ENCODE peak calls at places on chromosomes 13 and 19, in four cellular contexts. A is SK-N-SH, M is K562, N is HepG2. I is an unnamed sample.

GRCh38 chr19:41530761-41531301 is 45.1 kb upstream of the CEACAM21 start:
- DNase-seq in A (no peak), M (no peak), N (no peak), I (no peak)

GRCh38 chr19:534088-534487 is 2.5 kb downstream of the CDC34 start:
- DNase-seq in A (no peak), M (peak; percentile 11), N (no peak), I (no peak)

GRCh38 chr13:77448689-77449088 is 86.8 kb upstream of the SCEL start:
- DNase-seq in A (no peak), M (no peak), N (no peak), I (peak; percentile 11)

GRCh38 chr19:54439174-54439851 is 9.7 kb upstream of the LENG8 start:
- DNase-seq in A (peak; percentile 63), M (no peak), N (peak; percentile 56), I (peak; percentile 79)

GRCh38 chr19:4583961-4584669 is 24.6 kb upstream of the SEMA6B start:
- DNase-seq in A (peak; percentile 87), M (peak; percentile 74), N (peak; percentile 97), I (peak; percentile 72)

GRCh38 chr19:50244695-50245094 is 41.3 kb downstream of the MYH14 start:
- DNase-seq in A (no peak), M (no peak), N (no peak), I (peak; percentile 41)

GRCh38 chr19:29554149-29554548 is 28.4 kb downstream of the VSTM2B start:
- DNase-seq in A (no peak), M (no peak), N (no peak), I (no peak)

GRCh38 chr19:47158879-47159509 is 28.4 kb downstream of the SAE1 start:
- DNase-seq in A (no peak), M (no peak), N (no peak), I (no peak)

GRCh38 chr19:2488405-2488941 is 12.5 kb downstream of the GADD45B start:
- DNase-seq in A (no peak), M (no peak), N (no peak), I (no peak)

GRCh38 chr13:110445722-110446569 is 115.6 kb downstream of the RAB20 start:
- DNase-seq in A (no peak), M (no peak), N (no peak), I (no peak)

GRCh38 chr13:63438951-63439350 is 2023.3 kb upstream of the PCDH20 start:
- DNase-seq in A (no peak), M (no peak), N (no peak), I (no peak)

DNA sequence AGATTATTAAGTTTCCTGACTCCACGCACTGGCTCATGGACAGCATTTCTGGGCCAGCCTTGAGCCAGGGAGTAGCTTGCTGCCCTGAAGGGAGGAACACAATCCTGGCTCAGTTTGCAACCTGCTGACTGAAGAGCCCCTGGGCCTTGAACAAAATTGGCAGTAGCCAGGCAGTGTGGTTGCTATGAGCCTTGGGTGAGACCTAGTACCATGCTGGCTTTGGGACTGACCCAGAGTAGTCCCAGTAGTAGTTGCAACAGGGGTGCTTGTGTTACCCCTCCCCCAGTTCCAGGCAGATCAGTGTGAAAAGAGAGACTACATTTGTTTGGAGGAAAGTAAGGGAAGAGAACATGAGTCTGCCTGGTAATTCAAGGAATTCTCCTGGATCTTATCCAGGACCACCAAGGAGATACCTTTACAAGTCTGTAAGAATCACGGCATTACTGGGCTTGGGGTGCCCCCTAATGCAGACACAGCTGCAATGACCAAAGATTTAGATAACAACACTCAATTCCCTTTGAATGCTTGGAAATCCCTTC is 22.0 kb downstream of the ITGBL1 start:
- DNase-seq in A (no peak), M (no peak), N (no peak), I (peak; percentile 73)
- TF ChIP-seq CTCF in A (peak; percentile 69), M (no peak), N (peak; percentile 40), I (no peak)

GRCh38 chr19:32576790-32577189 is 4.2 kb upstream of the PDCD5 start:
- DNase-seq in A (no peak), M (no peak), N (no peak), I (no peak)

GRCh38 chr19:32580353-32580900 is 563 bp upstream of the PDCD5 start:
- DNase-seq in A (peak; percentile 34), M (no peak), N (no peak), I (peak; percentile 22)

GRCh38 chr19:32580901-32581703 is at the start of gene PDCD5:
- DNase-seq in A (peak; percentile 99), M (peak; percentile 95), N (peak; percentile 84), I (peak; percentile 92)

DNA sequence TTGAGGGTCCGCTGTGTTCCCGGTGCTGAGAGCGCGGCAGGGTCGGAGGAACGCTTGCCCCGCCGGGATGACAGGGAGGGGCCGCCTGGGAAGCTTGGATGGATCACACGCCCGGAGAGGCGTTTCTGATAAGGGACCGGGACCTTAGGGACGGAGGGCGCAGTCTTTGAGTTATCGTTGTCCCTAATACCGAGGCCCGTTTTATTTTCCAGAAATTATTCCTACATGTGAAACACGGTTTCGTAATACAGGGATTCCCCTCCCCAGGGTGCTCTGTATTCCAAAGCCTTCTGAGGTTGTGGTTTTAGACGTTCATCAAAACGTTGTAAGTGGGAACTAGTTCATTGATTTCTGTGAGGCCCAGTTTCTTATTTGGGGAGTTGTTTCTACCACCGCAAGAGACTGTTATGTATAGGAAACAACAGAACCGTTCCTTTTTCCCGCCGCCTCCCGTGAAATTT is 744 bp downstream of the PDCD5 start:
- DNase-seq in A (peak; percentile 55), M (peak; percentile 42), N (no peak), I (peak; percentile 21)
- TF ChIP-seq FOXJ3 in A (no peak), M (no peak), N (no peak), I (no peak)

GRCh38 chr19:11145147-11145924 is 10.2 kb downstream of the SPC24 start:
- DNase-seq in A (no peak), M (no peak), N (no peak), I (no peak)

GRCh38 chr19:11140896-11141295 is 14.7 kb downstream of the SPC24 start:
- DNase-seq in A (no peak), M (no peak), N (no peak), I (no peak)

GRCh38 chr19:11138659-11139526 is 16.7 kb downstream of the SPC24 start:
- DNase-seq in A (peak; percentile 61), M (peak; percentile 30), N (peak; percentile 54), I (peak; percentile 44)

GRCh38 chr19:11142528-11143171 is 12.9 kb downstream of the SPC24 start:
- DNase-seq in A (peak; percentile 89), M (peak; percentile 88), N (peak; percentile 90), I (peak; percentile 40)

DNA sequence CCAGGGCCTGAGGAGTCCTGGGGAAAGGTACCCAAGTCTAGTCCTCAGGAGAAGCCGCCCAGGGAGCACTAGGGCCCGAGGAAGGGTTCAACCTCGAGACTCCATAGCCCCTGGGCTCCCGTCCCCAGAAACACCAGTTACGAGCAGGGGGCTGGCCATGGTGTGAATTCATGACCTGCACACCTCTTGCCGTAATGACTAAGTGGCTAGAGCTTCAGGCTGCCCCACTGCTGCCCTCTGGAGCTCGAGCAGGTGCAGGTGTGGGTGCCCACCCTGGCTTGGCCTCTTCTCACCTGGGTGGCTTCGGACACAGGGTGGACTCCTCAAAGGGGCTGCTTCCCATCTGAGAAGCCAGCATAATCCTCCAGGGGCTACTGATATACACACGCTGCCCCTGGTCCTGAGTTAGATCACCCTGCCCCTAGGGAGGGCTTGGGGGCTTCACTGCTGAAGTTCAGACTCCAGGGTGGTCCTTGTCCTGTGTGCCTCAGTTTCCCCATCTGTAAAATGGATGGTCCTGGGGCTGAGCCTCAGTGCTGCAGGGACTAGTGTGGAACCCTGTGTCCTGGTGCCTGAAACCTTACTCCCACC is 13.6 kb downstream of the SPC24 start:
- DNase-seq in A (no peak), M (no peak), N (peak; percentile 35), I (no peak)
- TF ChIP-seq CTCF in A (peak; percentile 20), M (no peak), N (peak; percentile 67), I (no peak)

DNA sequence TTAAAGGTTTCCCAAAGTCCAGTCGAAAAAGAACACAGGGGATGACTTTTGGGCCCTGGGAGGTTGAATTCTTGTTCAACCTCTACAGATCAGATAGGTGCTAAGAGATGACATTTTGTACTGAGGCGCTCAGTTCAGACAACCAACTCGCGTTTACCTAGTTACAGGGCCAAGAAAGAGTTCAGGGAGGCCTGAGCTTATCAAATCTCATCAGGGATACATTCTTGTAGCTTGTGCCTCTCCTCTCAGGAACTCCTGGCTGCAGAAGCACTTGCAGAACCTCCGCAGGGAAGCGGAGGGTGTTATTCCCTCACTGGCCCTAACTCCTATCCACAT is 825 bp downstream of the ZNF776 start:
- DNase-seq in A (no peak), M (no peak), N (no peak), I (no peak)
- TF ChIP-seq FOXJ3 in A (no peak), M (no peak), N (no peak), I (no peak)

DNA sequence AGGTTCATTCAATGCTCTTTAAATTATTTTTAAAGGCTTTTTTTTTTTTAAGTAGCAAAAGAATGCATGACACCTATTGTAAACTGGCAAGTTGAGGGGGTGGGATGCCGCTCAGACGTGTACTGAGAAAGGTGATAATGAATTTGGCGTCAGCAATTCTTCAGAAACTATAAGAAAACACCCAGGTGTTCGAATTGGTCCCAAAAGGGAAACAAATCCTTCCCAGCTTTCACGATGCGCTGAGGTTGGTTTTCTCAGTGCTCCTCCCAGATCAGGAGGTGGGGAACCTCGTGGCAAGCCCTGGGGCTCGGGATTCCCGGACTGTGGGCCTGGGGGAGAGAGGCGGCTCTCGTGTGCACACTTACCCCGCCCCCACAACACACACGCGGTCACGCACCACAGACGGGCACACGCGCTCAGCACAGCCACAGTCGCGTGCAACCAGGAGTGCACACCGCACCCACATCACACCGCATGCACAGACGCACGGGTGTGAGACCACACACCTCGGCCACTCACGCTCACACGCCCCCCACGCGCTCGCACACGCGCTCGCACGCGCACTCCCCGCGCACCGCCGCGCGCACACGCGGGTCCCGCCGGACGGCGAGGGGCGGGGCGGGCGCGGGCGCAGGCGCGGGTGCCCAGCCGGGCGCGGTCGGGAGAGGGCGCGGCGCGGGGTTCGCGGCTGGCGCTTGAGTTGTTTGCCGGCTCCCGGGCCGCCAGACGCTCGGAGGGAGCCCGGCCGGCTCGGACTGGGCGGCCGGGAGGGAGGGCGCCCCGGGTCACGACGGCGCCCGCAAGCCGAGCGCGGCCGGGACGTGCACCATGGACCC is at the start of gene FAM124A:
- DNase-seq in A (peak; percentile 89), M (peak; percentile 67), N (no peak), I (peak; percentile 61)
- TF ChIP-seq CTCF in A (no peak), M (no peak), N (no peak), I (no peak)

DNA sequence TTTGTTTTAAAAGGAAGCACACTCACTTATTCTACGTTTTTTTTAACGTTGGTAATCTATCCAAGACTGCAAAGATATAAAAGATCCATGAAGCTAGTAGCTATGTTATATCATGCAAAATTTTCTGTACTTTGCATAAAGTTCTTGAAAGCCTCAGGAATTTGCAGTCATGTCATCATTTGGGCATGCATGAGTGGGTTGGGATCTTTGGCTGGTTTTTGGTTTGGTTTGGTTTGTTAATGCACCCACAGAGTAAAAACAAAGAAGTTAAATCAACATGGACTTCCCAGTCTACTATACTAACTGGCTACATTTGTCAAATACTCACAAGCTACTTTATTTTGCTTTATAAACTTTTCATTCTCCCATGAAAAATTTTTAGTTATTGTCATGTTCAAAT is 26.1 kb downstream of the RXFP2 start:
- DNase-seq in A (no peak), M (no peak), N (no peak), I (no peak)
- TF ChIP-seq FOXJ3 in A (no peak), M (no peak), N (no peak), I (no peak)

I was measured in WTC11.